ENCODE peak calls at places on chromosomes 3 and 15, in four cellular contexts. G is NCI-H460, T is IMR-90, X is neural crest cell. R is an unnamed sample.

GRCh38 chr3:117480493-117480892 is 770.9 kb downstream of the TUSC7 start:
- DNase-seq in G (no peak), T (no peak), X (no peak), R (no peak)

GRCh38 chr3:47007482-47008257 is 28.2 kb downstream of the NBEAL2 start:
- DNase-seq in G (no peak), T (no peak), X (no peak), R (no peak)

GRCh38 chr3:130539005-130539404 is 22.0 kb downstream of the COL6A6 start:
- DNase-seq in G (peak; percentile 36), T (peak; percentile 17), X (peak; percentile 57), R (peak; percentile 15)

GRCh38 chr3:156615592-156616173 is 58.7 kb upstream of the TIPARP start:
- DNase-seq in G (no peak), T (peak; percentile 79), X (no peak), R (peak; percentile 70)

GRCh38 chr3:171950373-171950772 is 89.0 kb upstream of the FNDC3B start:
- DNase-seq in G (no peak), T (peak; percentile 56), X (no peak), R (no peak)

GRCh38 chr3:45560270-45561020 is 34.1 kb upstream of the LIMD1 start:
- DNase-seq in G (no peak), T (peak; percentile 42), X (no peak), R (no peak)

GRCh38 chr15:70147778-70148177 is 50.1 kb upstream of the TLE3 start:
- DNase-seq in G (no peak), T (no peak), X (no peak), R (no peak)

GRCh38 chr3:101913173-101913572 is 63.9 kb downstream of the NFKBIZ start:
- DNase-seq in G (no peak), T (peak; percentile 70), X (no peak), R (no peak)

GRCh38 chr15:77537006-77537405 is 95.7 kb downstream of the LINGO1 start:
- DNase-seq in G (no peak), T (no peak), X (no peak), R (no peak)

GRCh38 chr15:74785716-74786032 is 3.8 kb downstream of the CSK start:
- DNase-seq in G (no peak), T (no peak), X (no peak), R (no peak)

GRCh38 chr15:39684215-39684614 is 98.4 kb downstream of the FSIP1 start:
- DNase-seq in G (no peak), T (no peak), X (no peak), R (no peak)